ENCODE peak calls at places on chromosomes 5 and 9, in seven cellular contexts. G is stromal cell of bone marrow, T is fibroblast of villous mesenchyme, J is BE2C, E is GM10248, A is NCI-H460, B is RWPE1. N is an unnamed sample.

GRCh38 chr5:66515209-66515608 is 81.0 kb upstream of the MAST4 start:
- DNase-seq in G (no peak), T (no peak), J (no peak), E (no peak), A (no peak), B (no peak), N (no peak)

GRCh38 chr5:82622205-82622604 is 344.1 kb upstream of the RPS23 start:
- DNase-seq in G (no peak), T (no peak), J (no peak), E (no peak), A (no peak), B (no peak), N (no peak)

GRCh38 chr5:168624850-168625357 is 45.7 kb upstream of the PANK3 start:
- DNase-seq in G (no peak), T (peak; percentile 38), J (no peak), E (no peak), A (no peak), B (no peak), N (no peak)

GRCh38 chr9:127196826-127197145 is 67.8 kb upstream of the GARNL3 start:
- DNase-seq in G (no peak), T (no peak), J (no peak), E (no peak), A (no peak), B (no peak), N (no peak)

GRCh38 chr5:177128551-177128976 is 5.0 kb upstream of the NSD1 start:
- DNase-seq in G (no peak), T (no peak), J (no peak), E (no peak), A (no peak), B (no peak), N (no peak)

GRCh38 chr5:175692235-175692995 is 34.5 kb downstream of the HRH2 start:
- DNase-seq in G (no peak), T (no peak), J (no peak), E (no peak), A (no peak), B (no peak), N (no peak)

GRCh38 chr5:143405063-143405746 is 1.7 kb upstream of the NR3C1 start:
- DNase-seq in G (no peak), T (peak; percentile 70), J (peak; percentile 82), E (peak; percentile 77), A (peak; percentile 75), B (peak; percentile 66), N (peak; percentile 64)

GRCh38 chr5:158313739-158314464 is 455.0 kb upstream of the CLINT1 start:
- DNase-seq in G (no peak), T (no peak), J (no peak), E (no peak), A (no peak), B (no peak), N (no peak)

GRCh38 chr9:131500939-131501541 is 1.7 kb upstream of the POMT1 start:
- DNase-seq in G (no peak), T (peak; percentile 67), J (no peak), E (no peak), A (no peak), B (peak; percentile 80), N (no peak)

GRCh38 chr5:111945535-111945934 is 188.5 kb upstream of the NREP start:
- DNase-seq in G (no peak), T (no peak), J (no peak), E (no peak), A (no peak), B (no peak), N (no peak)

GRCh38 chr5:110736763-110737162 is 2.0 kb upstream of the SLC25A46 start:
- DNase-seq in G (no peak), T (no peak), J (no peak), E (no peak), A (no peak), B (no peak), N (no peak)

GRCh38 chr5:154087260-154087659 is 48.5 kb downstream of the MFAP3 start:
- DNase-seq in G (peak; percentile 39), T (no peak), J (no peak), E (no peak), A (no peak), B (no peak), N (no peak)

GRCh38 chr5:176533390-176533789 is 3.8 kb downstream of the RNF44 start:
- DNase-seq in G (no peak), T (no peak), J (no peak), E (no peak), A (no peak), B (no peak), N (no peak)

GRCh38 chr5:41412496-41412895 is 97.9 kb downstream of the PLCXD3 start:
- DNase-seq in G (no peak), T (no peak), J (no peak), E (no peak), A (no peak), B (no peak), N (no peak)

GRCh38 chr5:39437469-39437868 is 12.7 kb upstream of the DAB2 start:
- DNase-seq in G (no peak), T (peak; percentile 46), J (no peak), E (no peak), A (no peak), B (no peak), N (no peak)